ENCODE peak calls at places on chromosomes 12 and 14, in ten cellular contexts. C is SK-N-SH, Y is MM.1S, W is endothelial cell of umbilical vein, O is neuronal stem cell, G is mesendoderm, B is HCT116, N is GM23248, T is PC-9, I is fibroblast of lung. R is an unnamed sample.

GRCh38 chr14:61355892-61356325 is 34.5 kb downstream of the PRKCH start:
- DNase-seq in C (no peak), Y (no peak), W (peak; percentile 100), O (no peak), G (peak; percentile 98), B (peak; percentile 98), N (peak; percentile 35), T (peak; percentile 94), I (peak; percentile 43), R (no peak)

GRCh38 chr14:103628684-103629502 is at the start of gene KLC1:
- DNase-seq in C (peak; percentile 97), Y (peak; percentile 41), W (peak; percentile 69), O (peak; percentile 79), G (peak; percentile 75), B (peak; percentile 31), N (peak; percentile 89), T (peak; percentile 90), I (peak; percentile 64), R (peak; percentile 79)

GRCh38 chr12:75944097-75944904 is 87.3 kb downstream of the PHLDA1 start:
- DNase-seq in C (no peak), Y (peak; percentile 90), W (peak; percentile 86), O (no peak), G (peak; percentile 90), B (peak; percentile 84), N (peak; percentile 90), T (peak; percentile 43), I (peak; percentile 88), R (peak; percentile 41)

GRCh38 chr12:79706156-79706555 is 15.4 kb upstream of the PAWR start:
- DNase-seq in C (no peak), Y (no peak), W (no peak), O (no peak), G (no peak), B (no peak), N (peak; percentile 49), T (no peak), I (no peak), R (no peak)

GRCh38 chr12:22043943-22044342 is 2.1 kb upstream of the CMAS start:
- DNase-seq in C (no peak), Y (no peak), W (no peak), O (no peak), G (peak; percentile 65), B (no peak), N (no peak), T (no peak), I (no peak), R (no peak)

GRCh38 chr12:94263011-94263786 is 114.8 kb downstream of the PLXNC1 start:
- DNase-seq in C (no peak), Y (no peak), W (no peak), O (no peak), G (no peak), B (no peak), N (peak; percentile 6), T (no peak), I (no peak), R (peak; percentile 15)

GRCh38 chr12:90173499-90174197 is 465.0 kb upstream of the ATP2B1 start:
- DNase-seq in C (no peak), Y (no peak), W (no peak), O (no peak), G (no peak), B (no peak), N (no peak), T (no peak), I (no peak), R (no peak)

GRCh38 chr14:68753696-68754095 is 39.2 kb downstream of the ZFP36L1 start:
- DNase-seq in C (no peak), Y (no peak), W (no peak), O (no peak), G (no peak), B (no peak), N (peak; percentile 21), T (no peak), I (peak; percentile 52), R (no peak)

GRCh38 chr12:80938397-80938796 is 663 bp upstream of the LIN7A start:
- DNase-seq in C (no peak), Y (no peak), W (no peak), O (no peak), G (no peak), B (no peak), N (no peak), T (no peak), I (no peak), R (no peak)

GRCh38 chr12:80937391-80938238 is at the start of gene LIN7A:
- DNase-seq in C (peak; percentile 33), Y (no peak), W (peak; percentile 38), O (peak; percentile 43), G (peak; percentile 87), B (no peak), N (peak; percentile 44), T (peak; percentile 9), I (peak; percentile 63), R (no peak)

GRCh38 chr12:80936353-80936641 is 1.4 kb downstream of the LIN7A start:
- DNase-seq in C (no peak), Y (no peak), W (no peak), O (no peak), G (no peak), B (no peak), N (no peak), T (no peak), I (no peak), R (no peak)

GRCh38 chr12:80935076-80935475 is 2.7 kb downstream of the LIN7A start:
- DNase-seq in C (no peak), Y (no peak), W (no peak), O (no peak), G (no peak), B (no peak), N (no peak), T (no peak), I (no peak), R (no peak)

DNA sequence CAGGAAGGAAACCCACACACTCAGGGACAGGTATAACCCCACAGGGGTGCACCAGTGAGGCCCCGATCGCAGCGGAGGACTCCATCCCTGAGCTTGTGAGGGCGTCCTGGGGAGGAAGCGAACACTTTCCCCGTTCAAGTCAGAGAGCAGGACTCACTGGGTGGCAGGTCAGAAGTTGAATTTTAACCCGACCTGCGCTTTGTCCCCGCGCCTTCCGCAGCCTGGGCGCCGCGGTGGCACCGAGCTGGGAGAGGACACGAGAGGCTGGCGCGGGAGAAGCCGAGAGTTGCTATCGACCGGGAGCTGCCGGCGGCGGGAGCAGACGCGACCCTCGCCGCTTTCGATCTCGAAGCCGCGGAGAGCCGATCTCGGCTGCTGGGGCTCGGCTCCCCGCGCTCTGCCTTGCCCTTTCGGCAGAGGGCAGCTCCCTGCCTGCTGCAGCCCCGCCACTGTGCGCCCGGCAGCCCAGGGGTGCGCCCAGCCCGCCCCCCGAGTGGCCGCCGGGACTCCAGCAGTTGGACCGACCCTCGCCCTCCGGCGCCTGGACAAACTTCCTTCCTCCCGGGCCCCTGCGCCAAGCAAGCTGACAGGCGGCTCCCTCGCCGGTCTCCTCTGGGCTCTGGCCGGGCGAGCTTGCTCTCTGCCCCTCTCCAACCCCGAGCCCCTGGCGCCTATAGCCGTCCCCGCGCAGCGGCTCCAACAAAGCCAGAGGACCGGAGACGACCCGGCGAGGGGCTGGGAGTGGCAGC is 918 bp downstream of the LIN7A start:
- DNase-seq in C (peak; percentile 44), Y (peak; percentile 44), W (peak; percentile 44), O (peak; percentile 48), G (peak; percentile 89), B (peak; percentile 7), N (peak; percentile 68), T (peak; percentile 30), I (peak; percentile 66), R (no peak)
- H3K4me3 ChIP-seq in C (peak overlapping the region; percentile 26), Y (peak overlapping the region; percentile 67), W (peak overlapping the region; percentile 64), O (peak overlapping the region; percentile 87), G (peak overlapping the region; percentile 79), B (peak overlapping the region; percentile 63), N (peak overlapping the region; percentile 83), T (peak overlapping the region; percentile 67), I (peak overlapping the region; percentile 74), R (no peak overlapping the region)

GRCh38 chr12:113594967-113595366 is 123.3 kb upstream of the LHX5 start:
- DNase-seq in C (no peak), Y (no peak), W (no peak), O (no peak), G (no peak), B (no peak), N (no peak), T (no peak), I (no peak), R (no peak)

GRCh38 chr12:113586461-113586860 is 114.8 kb upstream of the LHX5 start:
- DNase-seq in C (no peak), Y (no peak), W (no peak), O (no peak), G (no peak), B (no peak), N (no peak), T (no peak), I (no peak), R (no peak)

GRCh38 chr12:113589437-113589836 is 117.8 kb upstream of the LHX5 start:
- DNase-seq in C (no peak), Y (no peak), W (no peak), O (no peak), G (no peak), B (no peak), N (no peak), T (no peak), I (no peak), R (no peak)

GRCh38 chr12:113587720-113588119 is 116.0 kb upstream of the LHX5 start:
- DNase-seq in C (no peak), Y (no peak), W (no peak), O (peak; percentile 42), G (peak; percentile 94), B (no peak), N (no peak), T (no peak), I (no peak), R (no peak)

GRCh38 chr12:113591480-113591971 is 119.9 kb upstream of the LHX5 start:
- DNase-seq in C (peak; percentile 72), Y (no peak), W (no peak), O (no peak), G (peak; percentile 63), B (no peak), N (no peak), T (no peak), I (no peak), R (no peak)
- H3K4me2 ChIP-seq in C (no peak overlapping the region), Y (no peak overlapping the region), W (no peak overlapping the region), O (peak overlapping the region; percentile 73), G (peak overlapping the region; percentile 62), B (no peak overlapping the region), N (no peak overlapping the region), T (no peak overlapping the region), I (no peak overlapping the region), R (no peak overlapping the region)

GRCh38 chr12:121582583-121583333 is 1.9 kb upstream of the KDM2B start:
- DNase-seq in C (no peak), Y (no peak), W (peak; percentile 62), O (peak; percentile 86), G (peak; percentile 99), B (no peak), N (peak; percentile 12), T (no peak), I (no peak), R (peak; percentile 10)
- H3K4me3 ChIP-seq in C (peak overlapping the region; percentile 64), Y (no peak overlapping the region), W (no peak overlapping the region), O (peak overlapping the region; percentile 70), G (no peak overlapping the region), B (no peak overlapping the region), N (peak overlapping the region; percentile 80), T (no peak overlapping the region), I (peak overlapping the region; percentile 79), R (peak overlapping the region; percentile 79)

GRCh38 chr14:75439989-75440388 is 12.2 kb downstream of the JDP2 start:
- DNase-seq in C (no peak), Y (no peak), W (no peak), O (no peak), G (no peak), B (no peak), N (no peak), T (no peak), I (no peak), R (peak; percentile 80)

GRCh38 chr14:75441731-75442130 is 13.9 kb downstream of the JDP2 start:
- DNase-seq in C (no peak), Y (no peak), W (no peak), O (no peak), G (peak; percentile 25), B (no peak), N (peak; percentile 50), T (peak; percentile 87), I (no peak), R (no peak)

GRCh38 chr14:75442642-75443041 is 14.8 kb downstream of the JDP2 start:
- DNase-seq in C (no peak), Y (no peak), W (no peak), O (no peak), G (peak; percentile 59), B (no peak), N (peak; percentile 95), T (peak; percentile 76), I (no peak), R (no peak)

GRCh38 chr14:75442166-75442565 is 14.3 kb downstream of the JDP2 start:
- DNase-seq in C (no peak), Y (no peak), W (no peak), O (no peak), G (no peak), B (no peak), N (peak; percentile 27), T (peak; percentile 40), I (no peak), R (no peak)

DNA sequence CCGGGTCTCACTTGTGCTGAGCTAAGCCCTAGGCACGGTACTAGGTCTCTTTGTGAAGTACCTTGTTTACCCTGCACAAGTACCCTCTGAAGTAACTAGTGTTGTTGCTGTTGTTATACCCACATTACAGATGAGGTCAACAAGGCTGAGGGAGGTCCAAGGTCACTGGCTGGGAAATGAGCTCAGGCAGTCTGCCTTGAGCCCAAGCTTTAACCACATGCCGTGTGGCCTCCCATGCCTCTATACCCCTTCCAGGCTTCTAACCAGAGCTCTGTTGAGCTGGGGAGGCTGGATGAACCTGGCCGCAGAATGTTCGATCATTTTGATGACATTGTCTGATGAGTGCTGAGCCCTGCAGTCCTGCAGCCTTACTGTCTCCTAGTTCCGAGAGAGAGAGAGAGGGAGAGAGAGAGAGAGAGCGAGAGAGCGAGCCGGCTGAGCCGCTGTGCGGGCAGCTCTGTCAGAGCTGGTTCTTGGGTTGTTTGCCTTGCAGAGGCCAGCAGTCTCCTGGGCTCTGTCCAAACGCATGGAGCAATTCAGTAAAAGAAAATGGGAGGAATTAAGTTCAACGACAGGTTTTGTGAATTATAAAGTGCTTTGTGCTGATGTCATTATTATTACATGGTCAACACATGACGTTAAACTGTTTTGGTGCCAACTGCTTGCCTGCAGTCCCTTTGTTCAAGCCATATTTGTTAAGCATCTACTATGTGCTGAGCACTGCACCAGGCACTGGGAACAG is 13.1 kb downstream of the JDP2 start:
- DNase-seq in C (no peak), Y (no peak), W (no peak), O (no peak), G (no peak), B (no peak), N (peak; percentile 95), T (no peak), I (peak; percentile 95), R (peak; percentile 51)
- H3K4me2 ChIP-seq in C (no peak overlapping the region), Y (no peak overlapping the region), W (no peak overlapping the region), O (no peak overlapping the region), G (no peak overlapping the region), B (no peak overlapping the region), N (peak overlapping the region; percentile 55), T (no peak overlapping the region), I (peak overlapping the region; percentile 38), R (peak overlapping the region; percentile 92)